ENCODE peak calls at places on chromosomes 11 and 22, in five cellular contexts. D, T, E, X and N are unnamed samples.

GRCh38 chr11:86374121-86374520 is 566 bp upstream of the CCDC81 start:
- DNase-seq in X (no peak), T (no peak), E (no peak), D (no peak), N (no peak)

GRCh38 chr11:12868315-12869073 is 140.6 kb upstream of the RASSF10 start:
- DNase-seq in T (no peak), X (no peak), E (no peak), D (no peak), N (peak)

GRCh38 chr11:121808096-121808495 is 307.9 kb downstream of the BLID start:
- DNase-seq in X (no peak), D (no peak), T (no peak), E (no peak), N (no peak)

GRCh38 chr11:19691815-19692214 is 20.8 kb upstream of the NAV2 start:
- DNase-seq in D (no peak), X (no peak), E (no peak), T (no peak), N (no peak)

GRCh38 chr11:117808768-117809167 is 11.8 kb upstream of the DSCAML1 start:
- DNase-seq in D (no peak), E (no peak), X (no peak), T (no peak), N (no peak)

GRCh38 chr11:35387341-35387982 is 31.9 kb downstream of the SLC1A2 start:
- DNase-seq in X (no peak), T (no peak), D (no peak), E (no peak), N (no peak)

GRCh38 chr11:108586600-108586999 is 7.0 kb downstream of the EXPH5 start:
- DNase-seq in X (no peak), E (no peak), T (no peak), D (no peak), N (no peak)

GRCh38 chr22:22061085-22062077 is 78.8 kb upstream of the TOP3B start:
- DNase-seq in E (peak), X (no peak), D (peak), T (no peak), N (peak)

GRCh38 chr11:117716652-117717440 is 80.2 kb downstream of the DSCAML1 start:
- DNase-seq in X (no peak), T (no peak), D (no peak), E (no peak), N (no peak)

GRCh38 chr11:29534831-29535230 is 482.0 kb downstream of the KCNA4 start:
- DNase-seq in D (no peak), T (no peak), E (no peak), X (no peak), N (no peak)

GRCh38 chr11:74238243-74238642 is 67.2 kb downstream of the PPME1 start:
- DNase-seq in T (no peak), E (no peak), X (no peak), D (no peak), N (no peak)

GRCh38 chr11:38460901-38461300 is 1862.9 kb upstream of the RAG2 start:
- DNase-seq in E (peak), T (peak), X (peak), D (peak), N (peak)

GRCh38 chr11:69285091-69285490 is 8.9 kb upstream of the MYEOV start:
- DNase-seq in E (no peak), T (no peak), D (no peak), X (no peak), N (no peak)

GRCh38 chr11:45288395-45288794 is 2.3 kb upstream of the SYT13 start:
- DNase-seq in X (no peak), T (no peak), D (no peak), E (no peak), N (no peak)

DNA sequence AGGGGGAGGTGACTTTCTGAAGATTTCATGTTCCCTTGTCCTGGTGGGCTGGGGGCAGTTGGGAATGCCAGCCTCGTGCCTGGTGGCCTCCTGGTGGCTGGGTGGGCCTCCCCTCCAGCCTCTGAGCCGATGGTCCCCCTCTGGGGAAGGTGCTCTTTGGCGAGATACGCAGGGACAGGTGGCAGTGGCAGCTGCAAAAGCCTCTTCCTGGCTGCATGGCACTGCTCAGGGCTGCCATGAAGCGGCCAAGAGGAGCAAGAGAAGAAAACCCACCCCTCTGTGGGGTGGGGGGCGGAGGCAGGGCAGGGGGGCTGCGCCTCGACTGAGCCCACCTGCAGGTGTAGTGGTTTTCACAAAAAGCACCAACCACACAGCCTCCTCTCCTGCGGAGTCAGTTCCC is 61.8 kb upstream of the PHF21B start:
- DNase-seq in D (no peak), T (no peak), E (no peak), X (no peak), N (no peak)
- H3K4me3 ChIP-seq in D (no peak), T (no peak), E (no peak), X (no peak), N (no peak)

DNA sequence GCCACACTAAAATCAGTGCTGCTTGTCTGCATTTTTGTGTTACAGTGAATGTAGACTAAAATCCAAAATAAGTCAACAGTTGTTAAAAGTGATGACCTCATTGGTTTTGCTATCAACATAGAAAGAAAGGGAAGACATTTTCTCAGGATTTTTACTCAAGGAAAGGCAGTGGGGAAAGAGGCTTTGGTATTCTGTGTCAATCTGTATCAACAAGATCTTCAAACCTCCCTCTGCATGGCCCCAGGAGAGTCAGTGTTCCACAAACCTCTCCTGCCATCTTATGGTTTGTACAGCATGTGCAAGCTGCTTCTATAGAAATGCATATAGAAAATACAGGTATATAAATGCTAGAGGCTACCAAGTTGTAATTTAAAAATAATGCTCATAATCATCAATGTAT is 13.8 kb upstream of the OR51M1 start:
- DNase-seq in X (no peak), T (no peak), E (no peak), D (no peak), N (peak)
- TF ChIP-seq CTCF in X (no peak), T (no peak), E (peak), D (no peak), N (peak)

DNA sequence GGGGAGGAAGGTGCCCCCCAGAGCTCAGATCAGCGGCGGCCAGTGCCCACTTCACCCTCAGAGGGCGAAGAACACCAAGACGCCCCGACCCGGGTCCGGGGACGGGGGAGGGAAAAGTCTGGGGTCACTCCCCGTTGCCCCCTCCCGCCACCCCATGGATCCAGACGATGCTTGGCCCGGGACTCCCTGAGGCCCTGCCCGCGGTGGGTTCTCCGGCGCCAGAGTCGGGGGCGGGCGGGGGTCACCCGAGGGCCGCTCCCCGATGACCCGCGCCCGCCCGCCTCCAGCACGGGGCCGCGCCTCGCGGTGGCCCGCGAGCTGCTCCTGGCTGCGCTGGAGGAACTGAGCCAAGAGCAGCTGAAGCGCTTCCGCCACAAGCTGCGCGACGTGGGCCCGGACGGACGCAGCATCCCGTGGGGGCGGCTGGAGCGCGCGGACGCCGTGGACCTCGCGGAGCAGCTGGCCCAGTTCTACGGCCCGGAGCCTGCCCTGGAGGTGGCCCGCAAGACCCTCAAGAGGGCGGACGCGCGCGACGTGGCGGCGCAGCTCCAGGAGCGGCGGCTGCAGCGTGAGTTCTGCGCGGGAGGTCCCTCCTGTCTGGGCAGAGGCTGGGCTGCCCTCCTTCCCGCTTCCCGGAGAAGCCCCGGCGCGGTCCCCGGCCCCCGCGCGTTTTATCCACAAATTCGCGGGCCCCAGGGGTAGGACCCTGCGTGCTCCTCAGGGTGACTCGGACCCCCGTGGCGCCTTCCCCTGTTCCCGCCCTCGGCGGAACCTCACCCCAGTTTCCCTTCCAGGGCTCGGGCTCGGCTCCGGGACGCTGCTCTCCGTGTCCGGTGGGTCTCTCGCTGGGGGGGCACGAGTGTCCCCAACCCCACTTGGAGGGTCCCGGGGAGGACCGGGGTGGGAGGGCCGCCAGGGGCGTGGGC is 1.1 kb downstream of the NLRP6 start:
- DNase-seq in X (no peak), D (no peak), T (no peak), E (no peak), N (no peak)
- H3K4me3 ChIP-seq in X (peak), D (peak), T (no peak), E (no peak), N (no peak)

DNA sequence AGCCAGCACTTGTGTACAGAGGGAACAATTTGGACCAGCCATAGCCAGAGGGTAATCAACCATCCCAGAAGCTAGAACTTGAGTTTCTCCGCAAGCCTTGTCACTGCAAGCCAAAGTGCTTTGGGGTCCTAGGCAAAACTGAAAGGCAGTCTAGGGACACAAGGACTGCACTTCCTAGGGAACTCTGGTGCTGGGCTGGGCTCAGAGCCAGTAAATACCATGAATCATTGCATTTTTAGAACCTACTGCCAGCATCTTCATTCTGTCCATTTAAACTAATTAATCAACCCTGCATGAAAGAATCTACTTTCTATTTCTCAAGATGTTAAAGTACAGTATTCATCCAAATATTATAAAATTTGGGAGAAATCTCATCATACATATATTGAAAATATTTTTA is 20.0 kb downstream of the PATE3 start:
- DNase-seq in T (no peak), E (no peak), D (no peak), X (no peak), N (peak)
- TF ChIP-seq CTCF in T (no peak), E (no peak), D (no peak), X (no peak), N (no peak)

DNA sequence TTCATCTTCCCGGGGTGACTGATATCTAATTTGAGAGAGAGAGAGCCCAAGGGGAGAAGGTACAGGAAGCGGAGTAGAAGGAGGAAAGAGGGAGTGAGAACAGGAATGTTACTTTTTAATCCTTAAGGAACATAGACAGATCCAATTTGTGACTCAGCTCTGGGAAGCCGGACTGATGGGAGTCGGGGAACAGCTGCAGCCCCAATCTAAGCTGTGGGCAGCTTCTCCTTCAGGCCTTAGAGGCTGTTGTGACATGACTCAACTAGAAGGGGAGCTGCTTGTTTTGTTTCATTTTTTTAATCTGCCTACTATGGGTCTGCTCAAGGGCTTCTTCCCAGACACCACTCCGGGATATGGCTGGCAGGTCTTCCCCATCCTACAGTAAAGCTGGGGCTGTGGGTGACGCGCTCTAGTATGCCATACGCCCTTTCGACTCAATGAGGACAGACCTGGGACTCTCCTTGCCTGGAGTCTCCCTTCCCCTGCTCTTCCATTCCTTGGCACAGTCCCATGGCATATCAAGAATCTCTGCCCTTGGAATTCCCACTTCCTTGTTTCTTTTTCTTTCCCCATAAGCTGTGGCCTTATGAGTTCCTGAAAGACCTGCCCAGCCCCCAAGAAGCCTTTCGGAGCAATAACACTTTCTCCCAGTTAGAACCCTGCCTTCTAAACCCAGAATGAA is 103.3 kb upstream of the AKIP1 start:
- DNase-seq in E (peak), D (peak), T (no peak), X (no peak), N (peak)
- H3K4me3 ChIP-seq in E (peak), D (peak), T (no peak), X (peak), N (no peak)

DNA sequence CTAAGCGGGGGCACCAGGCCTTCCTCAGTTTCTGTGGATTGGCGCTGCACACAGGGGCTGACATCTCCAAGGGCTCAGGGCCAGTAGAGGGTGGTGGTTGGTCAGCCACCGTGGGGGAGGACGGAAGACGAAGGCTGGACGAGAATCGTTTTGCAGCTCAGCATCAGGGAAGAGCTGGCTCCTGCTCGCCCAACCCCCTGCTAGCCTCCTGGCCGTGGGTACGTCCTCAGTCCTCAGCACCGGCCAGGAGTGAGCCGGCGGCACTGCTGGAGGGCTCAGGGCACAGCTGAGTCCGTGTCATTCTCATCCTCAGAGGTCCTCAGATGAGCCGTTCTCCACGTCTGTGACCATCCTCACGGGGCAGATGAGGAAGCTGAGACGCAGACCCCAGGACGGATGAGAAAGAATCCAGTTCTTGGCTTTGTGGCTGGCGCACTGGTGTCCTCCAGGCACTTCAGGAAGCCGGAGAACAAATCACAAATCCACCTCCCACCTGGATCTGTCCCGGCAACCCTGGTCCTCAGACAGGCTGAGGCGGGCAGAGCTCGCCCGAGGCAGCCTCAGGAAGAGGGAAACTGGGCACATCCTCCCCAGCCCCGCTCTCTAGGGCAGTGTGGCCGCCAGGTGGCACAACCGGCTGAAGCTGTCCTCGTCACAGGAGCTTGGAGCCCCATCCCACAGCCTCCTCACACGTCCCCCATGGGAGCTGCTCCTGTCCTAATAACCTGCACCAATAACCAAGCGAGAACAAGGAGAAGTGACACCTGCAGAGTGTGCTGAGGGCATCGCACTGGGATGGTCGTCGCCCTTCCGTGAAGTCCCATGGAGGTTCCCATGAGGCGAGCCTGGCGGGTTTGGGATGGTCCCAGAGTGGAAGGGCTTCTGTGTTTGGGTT is 393.7 kb downstream of the BRD1 start:
- DNase-seq in E (no peak), D (no peak), X (no peak), T (peak), N (no peak)
- TF ChIP-seq CTCF in E (no peak), D (no peak), X (no peak), T (no peak), N (no peak)

GRCh38 chr11:111409915-111410314 is 30.8 kb upstream of the POU2AF1 start:
- DNase-seq in E (no peak), D (no peak), T (no peak), X (no peak), N (no peak)
- H3K4me3 ChIP-seq in E (no peak), D (no peak), T (no peak), X (no peak), N (no peak)